ENCODE peak calls at places on chromosomes 2 and 18, in six cellular contexts. P is IMR-90, V is neuronal stem cell, E is trophoblast cell, K is H1, A is H9. J is an unnamed sample.

GRCh38 chr18:48335829-48336228 is 73.4 kb downstream of the ZBTB7C start:
- DNase-seq in P (no peak), V (no peak), E (peak), K (no peak), A (no peak), J (no peak)

GRCh38 chr2:189128961-189129360 is 50.6 kb downstream of the COL5A2 start:
- DNase-seq in P (no peak), V (no peak), E (no peak), K (no peak), A (no peak), J (no peak)

GRCh38 chr2:60441791-60442190 is 111.7 kb downstream of the BCL11A start:
- DNase-seq in P (peak), V (no peak), E (peak), K (no peak), A (no peak), J (no peak)

GRCh38 chr2:69801745-69802144 is 27.7 kb upstream of the GMCL1 start:
- DNase-seq in P (no peak), V (no peak), E (no peak), K (no peak), A (no peak), J (no peak)

GRCh38 chr2:180599804-180600203 is 380.6 kb upstream of the UBE2E3 start:
- DNase-seq in P (no peak), V (no peak), E (peak), K (no peak), A (no peak), J (no peak)

GRCh38 chr18:48034651-48035555 is 104.4 kb upstream of the SMAD2 start:
- DNase-seq in P (no peak), V (no peak), E (no peak), K (no peak), A (no peak), J (no peak)

GRCh38 chr2:158668394-158668793 is 126.7 kb upstream of the DAPL1 start:
- DNase-seq in P (no peak), V (no peak), E (no peak), K (no peak), A (no peak), J (peak)

GRCh38 chr2:143261986-143262784 is 133.0 kb downstream of the ARHGAP15 start:
- DNase-seq in P (peak), V (no peak), E (no peak), K (no peak), A (no peak), J (no peak)

GRCh38 chr2:168662651-168663208 is 139.7 kb upstream of the NOSTRIN start:
- DNase-seq in P (no peak), V (no peak), E (no peak), K (no peak), A (no peak), J (no peak)

GRCh38 chr2:134453973-134454372 is 200.1 kb downstream of the MGAT5 start:
- DNase-seq in P (no peak), V (no peak), E (no peak), K (no peak), A (peak), J (no peak)
- H4K91ac ChIP-seq in P (no peak), V (no peak), E (no peak), K (no peak), A (no peak), J (no peak)

GRCh38 chr2:192162392-192163042 is 32.2 kb downstream of the TMEFF2 start:
- DNase-seq in P (peak), V (peak), E (peak), K (no peak), A (peak), J (peak)

GRCh38 chr2:192161670-192162290 is 33.0 kb downstream of the TMEFF2 start:
- DNase-seq in P (no peak), V (no peak), E (no peak), K (no peak), A (no peak), J (no peak)

GRCh38 chr2:192157776-192158175 is 37.0 kb downstream of the TMEFF2 start:
- DNase-seq in P (no peak), V (no peak), E (no peak), K (no peak), A (no peak), J (no peak)

GRCh38 chr2:192159215-192159614 is 35.5 kb downstream of the TMEFF2 start:
- DNase-seq in P (peak), V (no peak), E (no peak), K (no peak), A (no peak), J (no peak)

GRCh38 chr2:192159764-192160163 is 35.0 kb downstream of the TMEFF2 start:
- DNase-seq in P (no peak), V (no peak), E (no peak), K (no peak), A (no peak), J (no peak)
- H4K91ac ChIP-seq in P (no peak), V (no peak), E (no peak), K (no peak), A (no peak), J (no peak)

DNA sequence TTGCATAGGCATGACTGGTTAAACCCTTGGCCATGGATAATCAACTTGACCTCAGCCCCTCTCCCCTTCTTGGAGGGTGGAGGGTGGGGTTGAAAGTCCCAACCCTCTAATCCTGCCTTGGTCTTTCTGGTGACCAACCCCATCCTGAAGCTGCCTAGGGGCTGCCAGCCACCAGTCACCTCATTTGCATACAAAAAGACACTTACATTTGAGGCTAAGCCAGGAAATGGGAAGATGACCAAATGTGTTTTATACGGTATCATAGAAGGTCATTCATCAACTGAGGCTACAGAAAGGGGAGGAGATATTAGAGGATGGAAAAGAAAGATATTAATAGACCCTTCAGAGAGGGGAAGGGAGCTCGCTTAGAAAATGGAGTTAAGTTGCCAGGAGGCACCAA is 96.8 kb downstream of the NCK2 start:
- DNase-seq in P (no peak), V (no peak), E (no peak), K (no peak), A (no peak), J (no peak)
- H4K91ac ChIP-seq in P (no peak), V (no peak), E (no peak), K (no peak), A (no peak), J (no peak)

DNA sequence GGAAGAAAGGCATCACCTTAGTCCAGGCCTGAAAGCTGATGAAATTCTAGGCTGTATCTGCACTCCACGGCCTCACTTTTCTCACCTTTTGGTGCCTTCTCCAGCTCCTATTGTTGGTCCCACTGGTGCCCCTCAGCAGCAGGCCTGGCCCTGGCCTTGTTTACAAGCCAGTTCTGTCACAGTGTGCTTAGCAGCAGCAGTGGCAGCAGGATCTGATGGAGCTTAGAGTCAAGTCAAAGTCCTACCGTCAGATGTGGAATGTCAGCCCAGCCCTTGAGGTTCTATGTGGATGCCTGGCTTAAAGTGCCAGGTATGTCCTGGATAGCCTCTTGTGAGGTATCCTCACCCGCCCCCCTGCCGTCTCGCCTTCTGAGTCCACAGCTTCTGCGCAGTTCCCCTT is 281.3 kb downstream of the SUCLG1 start:
- DNase-seq in P (no peak), V (no peak), E (no peak), K (no peak), A (no peak), J (no peak)
- H4K91ac ChIP-seq in P (no peak), V (no peak), E (no peak), K (no peak), A (no peak), J (no peak)

J was measured in mesenchymal stem cell.